ENCODE peak calls at places on chromosomes 4 and X, in five cellular contexts. L, K, C, S and X are unnamed samples.

GRCh38 chrX:6448003-6448402 is 86.9 kb downstream of the VCX3A start:
- DNase-seq in L (no peak), K (no peak), C (no peak), S (no peak), X (peak)

GRCh38 chr4:25914670-25915358 is 794 bp downstream of the SMIM20 start:
- DNase-seq in L (no peak), K (no peak), C (no peak), S (no peak), X (no peak)

GRCh38 chr4:53130896-53131561 is 234.8 kb downstream of the SCFD2 start:
- DNase-seq in L (no peak), K (no peak), C (no peak), S (no peak), X (no peak)

GRCh38 chr4:151133311-151133710 is 33.9 kb downstream of the RPS3A start:
- DNase-seq in L (no peak), K (no peak), C (no peak), S (no peak), X (no peak)

GRCh38 chr4:153181293-153182080 is 22.8 kb upstream of the TRIM2 start:
- DNase-seq in L (no peak), K (no peak), C (peak), S (no peak), X (no peak)

GRCh38 chr4:146943691-146944375 is 1.8 kb downstream of the TTC29 start:
- DNase-seq in L (no peak), K (no peak), C (no peak), S (no peak), X (no peak)

GRCh38 chrX:133435544-133436124 is 20.3 kb upstream of the GPC4 start:
- DNase-seq in L (no peak), K (no peak), C (no peak), S (no peak), X (no peak)

GRCh38 chr4:102684605-102685052 is 76.1 kb downstream of the MANBA start:
- DNase-seq in L (no peak), K (no peak), C (no peak), S (no peak), X (no peak)

GRCh38 chrX:55240788-55241187 is 20.6 kb downstream of the PAGE5 start:
- DNase-seq in L (no peak), K (no peak), C (no peak), S (no peak), X (no peak)

GRCh38 chr4:108466936-108467902 is 153.2 kb upstream of the RPL34 start:
- DNase-seq in L (no peak), K (no peak), C (no peak), S (no peak), X (no peak)

GRCh38 chrX:67612231-67612630 is 68.4 kb downstream of the AR start:
- DNase-seq in L (no peak), K (no peak), C (no peak), S (peak), X (no peak)

GRCh38 chr4:78601013-78601412 is 49.4 kb downstream of the ANXA3 start:
- DNase-seq in L (no peak), K (no peak), C (no peak), S (no peak), X (no peak)

GRCh38 chr4:183532823-183533222 is 28.0 kb downstream of the ING2 start:
- DNase-seq in L (no peak), K (no peak), C (no peak), S (no peak), X (no peak)

GRCh38 chrX:52988985-52989917 is 30.9 kb upstream of the FAM156A start:
- DNase-seq in L (no peak), K (no peak), C (peak), S (no peak), X (no peak)

GRCh38 chr4:47209833-47210232 is 178.5 kb downstream of the GABRB1 start:
- DNase-seq in L (no peak), K (no peak), C (no peak), S (no peak), X (no peak)

GRCh38 chr4:151738706-151739105 is 22.1 kb downstream of the GATB start:
- DNase-seq in L (no peak), K (no peak), C (no peak), S (no peak), X (no peak)

GRCh38 chrX:133364201-133364600 is 51.1 kb downstream of the GPC4 start:
- DNase-seq in L (no peak), K (no peak), C (no peak), S (no peak), X (no peak)

GRCh38 chr4:182711211-182711610 is 206.0 kb downstream of the DCTD start:
- DNase-seq in L (no peak), K (no peak), C (no peak), S (no peak), X (no peak)

GRCh38 chr4:25814323-25814722 is 48.5 kb downstream of the SEL1L3 start:
- DNase-seq in L (no peak), K (no peak), C (no peak), S (peak), X (peak)

GRCh38 chr4:156298230-156298629 is 344.6 kb upstream of the CTSO start:
- DNase-seq in L (no peak), K (no peak), C (peak), S (peak), X (no peak)

GRCh38 chr4:109969087-109969486 is 56.4 kb downstream of the EGF start:
- DNase-seq in L (no peak), K (no peak), C (no peak), S (no peak), X (no peak)
- TF ChIP-seq POLR2AphosphoS5 in L (no peak), K (no peak), C (no peak), S (no peak), X (no peak)

GRCh38 chr4:104524591-104524990 is 29.9 kb upstream of the CXXC4 start:
- DNase-seq in L (no peak), K (no peak), C (no peak), S (no peak), X (no peak)

GRCh38 chr4:104524026-104524425 is 29.3 kb upstream of the CXXC4 start:
- DNase-seq in L (no peak), K (no peak), C (no peak), S (no peak), X (no peak)

GRCh38 chr4:104516884-104517283 is 22.2 kb upstream of the CXXC4 start:
- DNase-seq in L (no peak), K (no peak), C (no peak), S (no peak), X (no peak)

DNA sequence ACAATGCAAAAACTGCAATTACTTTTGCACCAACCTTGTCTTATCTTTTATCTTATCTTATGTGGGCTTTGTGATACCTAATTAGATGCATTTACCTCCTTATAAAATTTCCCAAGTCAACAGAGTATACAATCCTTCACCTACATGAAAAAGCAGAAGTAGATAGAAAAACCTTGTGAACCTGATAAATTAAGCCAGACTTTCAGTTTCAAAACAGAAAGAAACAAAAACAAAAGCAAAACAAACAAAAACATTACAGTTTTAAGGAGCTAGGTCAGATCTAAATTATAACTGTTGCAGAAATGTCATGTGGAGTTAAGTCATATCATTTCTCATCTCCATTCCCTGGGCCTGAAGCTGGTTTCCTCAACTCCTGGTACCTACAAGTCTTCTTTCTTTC is 24.9 kb upstream of the CXXC4 start:
- DNase-seq in L (no peak), K (no peak), C (no peak), S (no peak), X (no peak)
- TF ChIP-seq CTCF in L (no peak), K (no peak), C (no peak), S (no peak), X (no peak)

GRCh38 chrX:41332005-41332404 is 2.0 kb upstream of the DDX3X start:
- DNase-seq in L (no peak), K (no peak), C (no peak), S (no peak), X (no peak)

GRCh38 chrX:41332408-41332987 is 1.5 kb upstream of the DDX3X start:
- DNase-seq in L (no peak), K (peak), C (peak), S (peak), X (peak)

GRCh38 chrX:41333994-41334865 is at the start of gene DDX3X:
- DNase-seq in L (peak), K (peak), C (peak), S (peak), X (peak)

GRCh38 chrX:41333744-41333993 is 293 bp upstream of the DDX3X start:
- DNase-seq in L (no peak), K (no peak), C (peak), S (no peak), X (no peak)

DNA sequence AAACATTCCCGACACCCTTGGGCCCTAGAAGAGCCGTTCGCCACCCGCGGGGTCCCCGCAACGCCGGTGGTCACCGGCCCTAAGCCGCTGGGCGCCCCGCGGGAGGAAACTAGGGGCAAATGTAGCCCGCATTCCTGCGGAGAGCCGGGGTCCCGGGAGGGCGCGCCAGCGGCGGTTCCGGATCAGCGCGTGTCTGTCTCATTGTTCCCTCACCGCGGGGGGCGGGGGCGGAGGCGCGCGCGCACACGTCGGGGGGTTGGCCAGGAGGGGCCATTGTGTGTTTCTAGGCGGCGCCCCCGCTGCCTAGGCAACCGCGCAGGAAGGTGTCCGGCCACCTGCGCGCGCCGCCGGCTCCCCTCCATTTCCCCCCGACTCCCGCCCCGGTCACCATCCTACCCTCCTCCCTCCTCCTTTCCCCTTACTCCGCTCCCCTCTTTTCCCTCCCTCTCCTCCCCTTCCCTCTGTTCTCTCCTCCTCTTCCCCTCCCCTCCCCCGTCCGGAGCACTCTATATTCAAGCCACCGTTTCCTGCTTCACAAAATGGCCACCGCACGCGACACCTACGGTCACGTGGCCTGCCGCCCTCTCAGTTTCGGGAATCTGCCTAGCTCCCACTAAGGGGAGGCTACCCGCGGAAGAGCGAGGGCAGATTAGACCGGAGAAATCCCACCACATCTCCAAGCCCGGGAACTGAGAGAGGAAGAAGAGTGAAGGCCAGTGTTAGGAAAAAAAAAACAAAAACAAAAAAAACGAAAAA is 796 bp upstream of the DDX3X start:
- DNase-seq in L (peak), K (peak), C (peak), S (peak), X (peak)
- TF ChIP-seq POLR2A in L (no peak), K (peak), C (peak), S (peak), X (peak)

DNA sequence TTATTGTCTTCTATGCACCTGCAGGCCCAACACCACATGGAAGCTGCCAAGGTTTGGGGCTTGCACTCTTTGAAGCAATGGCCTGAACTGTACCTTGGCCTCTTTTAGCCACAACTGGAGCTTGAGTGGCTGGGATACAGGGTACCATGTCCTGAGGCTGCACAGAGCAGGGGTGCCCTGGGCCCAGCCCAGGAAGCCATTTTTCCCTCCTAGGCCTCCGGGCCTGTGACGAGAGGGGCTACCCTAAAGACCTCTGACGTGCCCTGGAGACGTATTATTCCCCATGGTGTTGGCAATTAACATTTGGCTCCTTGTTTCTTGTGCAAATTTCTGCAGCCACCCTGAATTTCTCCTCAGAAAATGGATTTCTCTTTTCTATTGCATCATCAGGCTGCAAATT is 519.9 kb upstream of the MAGEB18 start:
- DNase-seq in L (no peak), K (no peak), C (no peak), S (no peak), X (no peak)
- TF ChIP-seq POLR2AphosphoS5 in L (no peak), K (no peak), C (no peak), S (no peak), X (no peak)

DNA sequence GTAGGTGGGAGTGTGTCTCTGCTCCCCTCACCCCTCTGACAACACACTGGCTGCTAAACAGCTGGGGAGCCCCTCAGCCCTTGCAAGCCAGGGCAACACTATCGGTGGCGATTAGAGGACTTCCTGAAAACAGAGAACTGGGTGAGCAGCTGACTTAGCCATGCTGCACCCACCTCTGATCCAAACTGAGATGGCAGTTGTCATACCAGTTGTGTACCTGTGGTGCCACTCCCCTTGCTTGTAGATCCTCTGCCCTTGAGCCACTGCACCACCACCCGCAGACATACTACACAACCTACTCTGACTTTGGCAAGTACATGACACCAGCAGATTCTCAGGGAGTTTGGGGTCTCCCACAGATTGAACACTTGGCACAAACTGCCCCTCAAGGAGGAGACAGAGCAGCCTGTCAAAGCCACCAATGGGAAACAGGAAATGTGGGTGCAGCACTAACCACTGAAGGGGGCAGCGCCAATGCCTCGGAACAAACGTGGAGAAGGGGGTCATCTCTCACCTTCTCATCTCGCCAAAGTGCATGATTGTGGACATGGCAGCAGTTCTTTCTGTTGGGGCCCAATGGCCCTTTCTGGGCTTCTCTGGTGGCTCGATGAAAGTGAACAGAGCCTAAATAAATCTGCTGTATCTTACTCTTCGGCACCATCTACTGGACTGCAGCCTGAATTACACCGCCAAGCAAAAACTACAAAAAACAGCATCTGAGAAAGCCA is 119.8 kb downstream of the NEK1 start:
- DNase-seq in L (no peak), K (no peak), C (no peak), S (peak), X (peak)
- TF ChIP-seq CTCF in L (peak), K (peak), C (no peak), S (peak), X (peak)